ENCODE peak calls at places on chromosomes 16 and 17, in six cellular contexts. P is mesendoderm, Q is mesenchymal stem cell, R is H9, U is H1, G is neuronal stem cell. Y is an unnamed sample.

GRCh38 chr16:85126731-85127662 is 14.7 kb upstream of the CIBAR2 start:
- DNase-seq in P (peak; percentile 37), Q (peak; percentile 89), R (no peak), U (peak; percentile 66), G (peak; percentile 48), Y (peak; percentile 93)

GRCh38 chr17:33292184-33292980 is 713 bp downstream of the ASIC2 start:
- DNase-seq in P (peak; percentile 61), Q (peak; percentile 58), R (peak; percentile 77), U (peak; percentile 78), G (peak; percentile 59), Y (peak; percentile 20)

GRCh38 chr16:48498761-48499600 is 111.0 kb downstream of the N4BP1 start:
- DNase-seq in P (peak; percentile 7), Q (peak; percentile 50), R (no peak), U (no peak), G (no peak), Y (peak; percentile 76)

GRCh38 chr16:9072806-9073341 is 18.6 kb upstream of the HAPSTR1 start:
- DNase-seq in P (peak; percentile 35), Q (peak; percentile 92), R (no peak), U (no peak), G (no peak), Y (peak; percentile 96)

GRCh38 chr17:10871914-10872313 is 34.0 kb upstream of the PIRT start:
- DNase-seq in P (no peak), Q (no peak), R (no peak), U (no peak), G (no peak), Y (no peak)

GRCh38 chr16:84007946-84008345 is 34.6 kb downstream of the SLC38A8 start:
- DNase-seq in P (no peak), Q (no peak), R (no peak), U (no peak), G (no peak), Y (no peak)

GRCh38 chr16:86706726-86707125 is 128.4 kb downstream of the FOXL1 start:
- DNase-seq in P (no peak), Q (no peak), R (no peak), U (no peak), G (no peak), Y (no peak)

GRCh38 chr17:46194393-46195216 is 1.4 kb upstream of the KANSL1 start:
- DNase-seq in P (peak; percentile 63), Q (peak; percentile 77), R (no peak), U (no peak), G (no peak), Y (peak; percentile 59)

GRCh38 chr16:86809458-86809955 is 231.2 kb downstream of the FOXL1 start:
- DNase-seq in P (peak; percentile 36), Q (no peak), R (no peak), U (no peak), G (no peak), Y (peak; percentile 95)

GRCh38 chr17:18850679-18851078 is 7.3 kb upstream of the PRPSAP2 start:
- DNase-seq in P (no peak), Q (no peak), R (no peak), U (no peak), G (no peak), Y (no peak)

GRCh38 chr17:57228921-57229320 is 27.4 kb upstream of the MSI2 start:
- DNase-seq in P (no peak), Q (no peak), R (no peak), U (no peak), G (no peak), Y (no peak)

GRCh38 chr17:28897769-28898259 is 281 bp upstream of the FLOT2 start:
- DNase-seq in P (no peak), Q (no peak), R (no peak), U (no peak), G (peak; percentile 27), Y (no peak)
- H3K4ac ChIP-seq in P (peak overlapping the region; percentile 49), Q (peak overlapping the region; percentile 91), R (no peak overlapping the region), U (no peak overlapping the region), G (no peak overlapping the region), Y (peak overlapping the region; percentile 93)

GRCh38 chr16:23679274-23679985 is 741 bp downstream of the PLK1 start:
- DNase-seq in P (peak; percentile 78), Q (peak; percentile 74), R (peak; percentile 41), U (peak; percentile 57), G (peak; percentile 11), Y (peak; percentile 57)
- H3K4ac ChIP-seq in P (peak overlapping the region; percentile 93), Q (peak overlapping the region; percentile 42), R (no peak overlapping the region), U (peak overlapping the region; percentile 72), G (no peak overlapping the region), Y (peak overlapping the region; percentile 80)

DNA sequence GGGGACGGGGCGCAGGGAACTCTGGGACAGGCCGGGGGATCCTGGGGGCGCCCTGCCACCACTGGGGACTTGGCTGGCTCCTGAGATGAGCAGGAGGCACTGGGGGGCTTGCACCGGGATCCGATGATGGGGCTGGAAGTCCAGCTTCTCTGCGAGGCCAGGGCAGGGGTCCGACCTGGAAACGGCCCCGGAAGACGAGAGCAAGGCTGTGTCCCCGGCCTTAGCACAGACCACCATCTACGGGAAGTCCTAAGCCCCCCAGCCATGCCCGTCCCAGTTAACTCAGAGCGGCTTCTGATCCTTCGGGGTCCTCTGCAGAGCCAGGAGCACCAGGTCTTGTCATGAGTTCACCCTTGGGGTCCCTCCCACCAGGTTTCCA is 573 bp downstream of the CDT1 start:
- DNase-seq in P (no peak), Q (no peak), R (no peak), U (no peak), G (no peak), Y (no peak)
- H3K4ac ChIP-seq in P (peak overlapping the region; percentile 93), Q (no peak overlapping the region), R (no peak overlapping the region), U (no peak overlapping the region), G (no peak overlapping the region), Y (peak overlapping the region; percentile 4)

GRCh38 chr17:75764711-75765421 is at the start of gene GALK1:
- DNase-seq in P (peak; percentile 71), Q (peak; percentile 77), R (peak; percentile 86), U (peak; percentile 82), G (peak; percentile 63), Y (peak; percentile 55)
- H3K4ac ChIP-seq in P (peak within 1 kb of the TSS; percentile 25), Q (peak within 1 kb of the TSS; percentile 96), R (no peak within 1 kb of the TSS), U (no peak within 1 kb of the TSS), G (no peak within 1 kb of the TSS), Y (peak within 1 kb of the TSS; percentile 64)